ENCODE peak calls at places on chromosomes 16 and 17, in six cellular contexts. One of them, this sample, is unnamed.

GRCh38 chr17:82985973-82986372 is 93.4 kb upstream of the METRNL start:
- DNase-seq in neural progenitor cell: peak
- DNase-seq in right atrium auricular region: peak
- DNase-seq in transverse colon: peak
- DNase-seq in endothelial cell of umbilical vein: peak
- DNase-seq in HFFc6: no peak
- DNase-seq in this sample: no peak

GRCh38 chr16:57764341-57765159 is 29.0 kb downstream of the KATNB1 start:
- DNase-seq in neural progenitor cell: peak
- DNase-seq in right atrium auricular region: no peak
- DNase-seq in transverse colon: no peak
- DNase-seq in endothelial cell of umbilical vein: peak
- DNase-seq in HFFc6: peak
- DNase-seq in this sample: no peak

GRCh38 chr17:34673995-34674900 is 94.9 kb downstream of the TMEM132E start:
- DNase-seq in neural progenitor cell: no peak
- DNase-seq in right atrium auricular region: peak
- DNase-seq in transverse colon: no peak
- DNase-seq in endothelial cell of umbilical vein: no peak
- DNase-seq in HFFc6: no peak
- DNase-seq in this sample: no peak

GRCh38 chr17:47888293-47888692 is 7.7 kb upstream of the SP2 start:
- DNase-seq in neural progenitor cell: no peak
- DNase-seq in right atrium auricular region: no peak
- DNase-seq in transverse colon: no peak
- DNase-seq in endothelial cell of umbilical vein: no peak
- DNase-seq in HFFc6: no peak
- DNase-seq in this sample: no peak

GRCh38 chr17:63406689-63407330 is 39.3 kb downstream of the CYB561 start:
- DNase-seq in neural progenitor cell: peak
- DNase-seq in right atrium auricular region: peak
- DNase-seq in transverse colon: peak
- DNase-seq in endothelial cell of umbilical vein: peak
- DNase-seq in HFFc6: peak
- DNase-seq in this sample: peak

GRCh38 chr17:60631119-60631518 is 31.1 kb downstream of the PPM1D start:
- DNase-seq in neural progenitor cell: no peak
- DNase-seq in right atrium auricular region: no peak
- DNase-seq in transverse colon: no peak
- DNase-seq in endothelial cell of umbilical vein: no peak
- DNase-seq in HFFc6: no peak
- DNase-seq in this sample: no peak

GRCh38 chr16:62596101-62596500 is 559.9 kb upstream of the CDH8 start:
- DNase-seq in neural progenitor cell: peak
- DNase-seq in right atrium auricular region: no peak
- DNase-seq in transverse colon: no peak
- DNase-seq in endothelial cell of umbilical vein: no peak
- DNase-seq in HFFc6: no peak
- DNase-seq in this sample: no peak

GRCh38 chr17:83150369-83151055 is 71.1 kb downstream of the METRNL start:
- DNase-seq in neural progenitor cell: no peak
- DNase-seq in right atrium auricular region: peak
- DNase-seq in transverse colon: no peak
- DNase-seq in endothelial cell of umbilical vein: no peak
- DNase-seq in HFFc6: no peak
- DNase-seq in this sample: no peak

GRCh38 chr17:65328567-65328966 is 191.4 kb downstream of the RGS9 start:
- DNase-seq in neural progenitor cell: no peak
- DNase-seq in right atrium auricular region: no peak
- DNase-seq in transverse colon: peak
- DNase-seq in endothelial cell of umbilical vein: no peak
- DNase-seq in HFFc6: no peak
- DNase-seq in this sample: no peak

GRCh38 chr17:44751806-44752205 is 7.0 kb upstream of the ADAM11 start:
- DNase-seq in neural progenitor cell: no peak
- DNase-seq in right atrium auricular region: no peak
- DNase-seq in transverse colon: no peak
- DNase-seq in endothelial cell of umbilical vein: no peak
- DNase-seq in HFFc6: no peak
- DNase-seq in this sample: no peak

GRCh38 chr17:76540381-76541300 is 797 bp downstream of the PRCD start:
- DNase-seq in neural progenitor cell: peak
- DNase-seq in right atrium auricular region: peak
- DNase-seq in transverse colon: peak
- DNase-seq in endothelial cell of umbilical vein: peak
- DNase-seq in HFFc6: peak
- DNase-seq in this sample: peak

GRCh38 chr17:80285237-80285920 is 24.7 kb downstream of the RNF213 start:
- DNase-seq in neural progenitor cell: no peak
- DNase-seq in right atrium auricular region: no peak
- DNase-seq in transverse colon: no peak
- DNase-seq in endothelial cell of umbilical vein: no peak
- DNase-seq in HFFc6: no peak
- DNase-seq in this sample: no peak

GRCh38 chr17:62827722-62828498 is 19.8 kb upstream of the MARCHF10 start:
- DNase-seq in neural progenitor cell: peak
- DNase-seq in right atrium auricular region: no peak
- DNase-seq in transverse colon: no peak
- DNase-seq in endothelial cell of umbilical vein: peak
- DNase-seq in HFFc6: peak
- DNase-seq in this sample: no peak

GRCh38 chr17:82814834-82815233 is 25.0 kb downstream of the ZNF750 start:
- DNase-seq in neural progenitor cell: no peak
- DNase-seq in right atrium auricular region: no peak
- DNase-seq in transverse colon: peak
- DNase-seq in endothelial cell of umbilical vein: no peak
- DNase-seq in HFFc6: no peak
- DNase-seq in this sample: no peak

GRCh38 chr17:752620-753219 is 656 bp upstream of the GEMIN4 start:
- DNase-seq in neural progenitor cell: peak
- DNase-seq in right atrium auricular region: peak
- DNase-seq in transverse colon: peak
- DNase-seq in endothelial cell of umbilical vein: peak
- DNase-seq in HFFc6: no peak
- DNase-seq in this sample: no peak

GRCh38 chr16:2919511-2920255 is 8.0 kb downstream of the FLYWCH1 start:
- DNase-seq in neural progenitor cell: peak
- DNase-seq in right atrium auricular region: peak
- DNase-seq in transverse colon: peak
- DNase-seq in endothelial cell of umbilical vein: peak
- DNase-seq in HFFc6: peak
- DNase-seq in this sample: peak

GRCh38 chr17:72411124-72411563 is 290.3 kb downstream of the SOX9 start:
- DNase-seq in neural progenitor cell: no peak
- DNase-seq in right atrium auricular region: no peak
- DNase-seq in transverse colon: no peak
- DNase-seq in endothelial cell of umbilical vein: no peak
- DNase-seq in HFFc6: no peak
- DNase-seq in this sample: no peak

GRCh38 chr17:38727661-38728220 is 2.4 kb upstream of the CISD3 start:
- DNase-seq in neural progenitor cell: no peak
- DNase-seq in right atrium auricular region: no peak
- DNase-seq in transverse colon: no peak
- DNase-seq in endothelial cell of umbilical vein: no peak
- DNase-seq in HFFc6: no peak
- DNase-seq in this sample: no peak

GRCh38 chr17:29197516-29198272 is 17.5 kb upstream of the MYO18A start:
- DNase-seq in neural progenitor cell: no peak
- DNase-seq in right atrium auricular region: no peak
- DNase-seq in transverse colon: no peak
- DNase-seq in endothelial cell of umbilical vein: no peak
- DNase-seq in HFFc6: no peak
- DNase-seq in this sample: no peak

GRCh38 chr16:84320511-84320910 is 25.8 kb downstream of the WFDC1 start:
- DNase-seq in neural progenitor cell: no peak
- DNase-seq in right atrium auricular region: no peak
- DNase-seq in transverse colon: no peak
- DNase-seq in endothelial cell of umbilical vein: no peak
- DNase-seq in HFFc6: no peak
- DNase-seq in this sample: no peak

GRCh38 chr16:50549561-50549915 is 1.3 kb downstream of the NKD1 start:
- DNase-seq in neural progenitor cell: no peak
- DNase-seq in right atrium auricular region: no peak
- DNase-seq in transverse colon: no peak
- DNase-seq in endothelial cell of umbilical vein: no peak
- DNase-seq in HFFc6: no peak
- DNase-seq in this sample: no peak

GRCh38 chr16:50546125-50546524 is 2.1 kb upstream of the NKD1 start:
- DNase-seq in neural progenitor cell: no peak
- DNase-seq in right atrium auricular region: no peak
- DNase-seq in transverse colon: no peak
- DNase-seq in endothelial cell of umbilical vein: no peak
- DNase-seq in HFFc6: no peak
- DNase-seq in this sample: no peak

GRCh38 chr16:50548659-50549560 is 714 bp downstream of the NKD1 start:
- DNase-seq in neural progenitor cell: peak
- DNase-seq in right atrium auricular region: no peak
- DNase-seq in transverse colon: no peak
- DNase-seq in endothelial cell of umbilical vein: peak
- DNase-seq in HFFc6: no peak
- DNase-seq in this sample: no peak

GRCh38 chr16:50547944-50548658 is at the start of gene NKD1:
- DNase-seq in neural progenitor cell: peak
- DNase-seq in right atrium auricular region: no peak
- DNase-seq in transverse colon: peak
- DNase-seq in endothelial cell of umbilical vein: peak
- DNase-seq in HFFc6: no peak
- DNase-seq in this sample: peak

DNA sequence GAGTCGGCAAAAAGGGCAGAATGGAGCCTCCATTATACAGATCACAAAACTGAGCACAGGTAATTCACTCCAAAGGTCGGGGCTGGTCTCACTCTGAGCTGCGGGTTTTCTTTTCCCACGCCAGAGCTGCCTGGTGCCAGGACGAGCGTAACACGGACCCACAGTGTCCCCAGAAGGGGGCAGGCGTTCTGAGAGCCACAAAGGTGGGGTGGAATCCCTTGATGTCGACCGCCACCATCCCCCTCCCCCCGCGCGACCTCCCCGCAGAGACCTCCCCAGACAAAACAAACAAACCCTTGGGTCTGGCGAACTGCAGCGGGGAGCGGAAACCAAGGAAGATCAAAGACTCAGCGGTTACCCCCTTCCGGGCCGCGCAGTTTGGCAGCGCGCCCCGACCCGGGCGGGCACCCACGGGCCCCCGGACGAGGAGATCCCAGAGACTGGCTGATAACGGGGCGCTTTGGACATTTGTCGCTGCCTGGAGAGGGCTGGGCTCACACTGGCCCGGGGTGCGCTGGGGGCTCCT is 793 bp upstream of the NKD1 start:
- DNase-seq in neural progenitor cell: peak
- DNase-seq in right atrium auricular region: no peak
- DNase-seq in transverse colon: peak
- DNase-seq in endothelial cell of umbilical vein: no peak
- DNase-seq in HFFc6: no peak
- DNase-seq in this sample: peak
- TF ChIP-seq CTCF in neural progenitor cell: peak
- TF ChIP-seq CTCF in right atrium auricular region: peak
- TF ChIP-seq CTCF in transverse colon: no peak
- TF ChIP-seq CTCF in endothelial cell of umbilical vein: peak
- TF ChIP-seq CTCF in HFFc6: no peak
- TF ChIP-seq CTCF in this sample: peak

DNA sequence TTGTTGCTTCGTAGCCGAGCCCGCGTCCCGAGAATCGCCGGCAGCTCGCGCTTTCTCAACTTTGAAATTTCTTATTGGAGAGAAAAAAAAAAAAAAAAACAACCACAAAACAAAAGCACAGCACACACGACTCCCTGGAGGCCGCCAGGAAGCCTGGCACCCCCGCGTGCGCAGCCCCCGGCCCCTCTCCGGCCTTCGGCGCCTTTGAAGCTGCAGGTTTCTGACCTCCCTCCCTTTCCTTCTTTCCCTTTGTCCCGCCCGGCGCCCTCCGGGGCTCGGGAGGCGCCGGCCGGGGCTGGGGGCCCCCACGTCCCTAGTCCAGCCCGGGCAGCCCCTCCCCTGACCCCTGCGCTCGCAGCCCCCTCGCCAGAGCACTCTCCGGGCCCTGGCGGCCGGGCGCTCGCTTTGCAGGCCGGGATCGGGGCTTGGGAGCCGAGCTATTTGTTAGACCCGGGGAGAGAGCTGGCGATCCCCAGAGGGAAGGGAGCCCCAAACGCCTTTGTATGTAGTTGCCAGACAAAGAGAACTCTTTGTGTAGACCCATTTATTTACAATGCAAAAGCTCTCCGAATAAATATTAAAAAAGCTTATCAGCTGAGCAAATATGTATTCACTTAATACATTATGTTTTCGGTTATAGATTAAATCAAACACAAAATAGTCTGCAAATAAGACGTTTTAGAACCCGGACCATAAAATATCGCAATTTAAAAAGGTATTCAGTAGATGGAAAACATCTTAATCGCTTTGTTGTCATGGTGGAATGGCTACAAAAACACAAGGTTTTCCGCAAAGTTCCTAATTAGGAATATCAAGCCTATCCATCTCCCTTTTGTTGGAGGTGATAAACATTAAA is 2.3 kb downstream of the BAHCC1 start:
- DNase-seq in neural progenitor cell: peak
- DNase-seq in right atrium auricular region: no peak
- DNase-seq in transverse colon: peak
- DNase-seq in endothelial cell of umbilical vein: peak
- DNase-seq in HFFc6: peak
- DNase-seq in this sample: peak
- TF ChIP-seq CTCF in neural progenitor cell: peak
- TF ChIP-seq CTCF in right atrium auricular region: peak
- TF ChIP-seq CTCF in transverse colon: peak
- TF ChIP-seq CTCF in endothelial cell of umbilical vein: peak
- TF ChIP-seq CTCF in HFFc6: peak
- TF ChIP-seq CTCF in this sample: peak

DNA sequence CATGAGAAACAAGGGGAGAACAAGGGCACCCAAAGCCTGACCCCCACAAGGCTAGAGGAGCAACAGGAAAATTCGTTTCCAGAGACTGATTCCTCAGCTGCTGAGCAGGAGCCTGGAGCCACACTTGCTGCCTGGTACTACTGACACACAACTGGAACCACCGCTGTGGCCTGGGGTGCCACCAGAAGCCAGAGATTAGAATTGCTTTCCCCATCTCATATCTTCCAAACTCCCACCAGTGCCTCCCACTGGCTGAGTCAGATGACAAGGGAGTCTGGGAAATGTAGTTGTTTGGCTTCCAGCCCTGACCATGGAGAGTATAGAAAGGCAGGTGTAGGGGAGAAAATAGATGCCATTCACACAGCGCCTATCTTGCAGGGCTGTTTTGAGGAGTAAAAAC is 4.1 kb upstream of the TMEM11 start:
- DNase-seq in neural progenitor cell: peak
- DNase-seq in right atrium auricular region: no peak
- DNase-seq in transverse colon: no peak
- DNase-seq in endothelial cell of umbilical vein: peak
- DNase-seq in HFFc6: no peak
- DNase-seq in this sample: no peak
- TF ChIP-seq CTCF in neural progenitor cell: no peak
- TF ChIP-seq CTCF in right atrium auricular region: no peak
- TF ChIP-seq CTCF in transverse colon: no peak
- TF ChIP-seq CTCF in endothelial cell of umbilical vein: no peak
- TF ChIP-seq CTCF in HFFc6: no peak
- TF ChIP-seq CTCF in this sample: no peak

DNA sequence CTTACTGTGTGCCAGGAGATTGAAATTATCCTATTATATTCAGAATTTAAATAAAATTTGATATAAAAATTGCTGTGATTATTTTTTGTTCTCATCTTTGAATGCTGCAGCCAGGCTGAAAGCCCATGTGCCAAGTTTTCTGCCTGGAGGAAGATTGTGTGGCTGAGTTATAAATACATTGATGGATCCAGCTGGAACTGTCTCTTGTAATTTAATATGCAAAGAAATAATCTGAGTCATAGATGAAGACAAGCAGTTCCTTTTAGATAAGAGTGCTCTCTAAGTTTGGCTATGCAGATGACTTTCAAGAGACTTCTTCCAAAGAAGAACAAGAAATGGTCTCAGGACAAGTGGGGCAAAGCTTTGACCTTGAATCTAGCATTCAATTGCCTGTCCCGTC is 871.0 kb downstream of the CDH11 start:
- DNase-seq in neural progenitor cell: no peak
- DNase-seq in right atrium auricular region: no peak
- DNase-seq in transverse colon: no peak
- DNase-seq in endothelial cell of umbilical vein: peak
- DNase-seq in HFFc6: peak
- DNase-seq in this sample: no peak
- TF ChIP-seq CTCF in neural progenitor cell: no peak
- TF ChIP-seq CTCF in right atrium auricular region: no peak
- TF ChIP-seq CTCF in transverse colon: no peak
- TF ChIP-seq CTCF in endothelial cell of umbilical vein: no peak
- TF ChIP-seq CTCF in HFFc6: no peak
- TF ChIP-seq CTCF in this sample: no peak

This sample was measured in progenitor cell of endocrine pancreas.